ENCODE peak calls at places on chromosomes 13 and 19, in four cellular contexts. R is esophagus squamous epithelium, P is stomach, F is lower lobe of right lung. K is an unnamed sample.

GRCh38 chr19:13262450-13262849 is 112.2 kb downstream of the IER2 start:
- DNase-seq in R (no peak), P (no peak), F (no peak), K (no peak)

GRCh38 chr13:35953537-35954206 is 177.5 kb downstream of the DCLK1 start:
- DNase-seq in R (no peak), P (peak), F (peak), K (no peak)

GRCh38 chr13:35260316-35260715 is 216.2 kb downstream of the MAB21L1 start:
- DNase-seq in R (no peak), P (no peak), F (no peak), K (no peak)

GRCh38 chr13:26991508-26992181 is 180.0 kb downstream of the USP12 start:
- DNase-seq in R (no peak), P (peak), F (no peak), K (no peak)

GRCh38 chr13:101343128-101343787 is 73.0 kb downstream of the NALCN start:
- DNase-seq in R (no peak), P (no peak), F (no peak), K (no peak)

GRCh38 chr19:827710-828321 is at the start of gene AZU1:
- DNase-seq in R (no peak), P (peak), F (no peak), K (peak)

GRCh38 chr19:4375620-4376228 is 24.6 kb downstream of the SH3GL1 start:
- DNase-seq in R (no peak), P (no peak), F (no peak), K (no peak)

GRCh38 chr13:99908129-99908805 is 63.3 kb downstream of the ZIC5 start:
- DNase-seq in R (no peak), P (peak), F (no peak), K (no peak)

GRCh38 chr13:30355405-30355741 is 48.0 kb upstream of the KATNAL1 start:
- DNase-seq in R (no peak), P (peak), F (peak), K (no peak)

GRCh38 chr13:40069173-40070044 is 413.9 kb downstream of the COG6 start:
- DNase-seq in R (no peak), P (peak), F (peak), K (no peak)

GRCh38 chr13:49810825-49811526 is 18.5 kb upstream of the KPNA3 start:
- DNase-seq in R (no peak), P (no peak), F (no peak), K (no peak)

GRCh38 chr19:18730885-18731513 is 47.5 kb downstream of the CRTC1 start:
- DNase-seq in R (no peak), P (no peak), F (no peak), K (no peak)

GRCh38 chr13:28329395-28330158 is 165.4 kb downstream of the FLT1 start:
- DNase-seq in R (no peak), P (no peak), F (peak), K (no peak)

GRCh38 chr19:3343619-3344502 is 22.5 kb upstream of the NFIC start:
- DNase-seq in R (no peak), P (peak), F (peak), K (peak)

GRCh38 chr19:48403606-48404005 is 10.1 kb downstream of the GRIN2D start:
- DNase-seq in R (no peak), P (no peak), F (no peak), K (no peak)

GRCh38 chr13:95245072-95245471 is 56.2 kb downstream of the ABCC4 start:
- DNase-seq in R (no peak), P (no peak), F (no peak), K (no peak)

GRCh38 chr13:39536906-39537305 is 66.1 kb downstream of the LHFPL6 start:
- DNase-seq in R (no peak), P (no peak), F (no peak), K (no peak)

GRCh38 chr13:73059460-73060250 is 850 bp downstream of the KLF5 start:
- DNase-seq in R (no peak), P (peak), F (peak), K (no peak)

GRCh38 chr13:72953391-72953960 is 105.3 kb upstream of the KLF5 start:
- DNase-seq in R (no peak), P (peak), F (peak), K (no peak)

GRCh38 chr13:52195052-52195837 is 35.8 kb upstream of the NEK3 start:
- DNase-seq in R (peak), P (peak), F (peak), K (peak)

GRCh38 chr19:33245948-33246728 is 20.5 kb upstream of the SLC7A10 start:
- DNase-seq in R (no peak), P (no peak), F (peak), K (no peak)

GRCh38 chr13:80189889-80190597 is 150.9 kb downstream of the SPRY2 start:
- DNase-seq in R (no peak), P (no peak), F (no peak), K (no peak)

GRCh38 chr19:39474139-39474620 is 6.5 kb upstream of the TIMM50 start:
- DNase-seq in R (no peak), P (peak), F (peak), K (no peak)

GRCh38 chr13:110713981-110714797 is 689 bp downstream of the ING1 start:
- DNase-seq in R (no peak), P (peak), F (peak), K (peak)

GRCh38 chr19:35206379-35206778 is 22.2 kb downstream of the FAM187B start:
- DNase-seq in R (no peak), P (no peak), F (no peak), K (no peak)

GRCh38 chr13:65064967-65065366 is 2165.2 kb downstream of the PCDH9 start:
- DNase-seq in R (no peak), P (no peak), F (no peak), K (no peak)

GRCh38 chr13:37023871-37024270 is 23.3 kb downstream of the EXOSC8 start:
- DNase-seq in R (no peak), P (no peak), F (no peak), K (no peak)

GRCh38 chr19:1265611-1266115 is 3.5 kb upstream of the CIRBP start:
- DNase-seq in R (no peak), P (no peak), F (peak), K (no peak)

GRCh38 chr13:99385940-99386339 is 78.7 kb upstream of the GPR183 start:
- DNase-seq in R (no peak), P (no peak), F (no peak), K (no peak)

GRCh38 chr13:39012608-39013007 is 22.0 kb upstream of the STOML3 start:
- DNase-seq in R (no peak), P (no peak), F (no peak), K (no peak)

GRCh38 chr19:3095375-3096191 is 1.4 kb downstream of the GNA11 start:
- DNase-seq in R (no peak), P (no peak), F (no peak), K (no peak)

GRCh38 chr13:25659091-25659502 is 287.3 kb downstream of the ATP8A2 start:
- DNase-seq in R (no peak), P (peak), F (no peak), K (no peak)

GRCh38 chr19:38918526-38918925 is 6.5 kb upstream of the CCER2 start:
- DNase-seq in R (no peak), P (no peak), F (no peak), K (no peak)

GRCh38 chr13:94431569-94431968 is 47.9 kb downstream of the DCT start:
- DNase-seq in R (no peak), P (no peak), F (no peak), K (no peak)

GRCh38 chr13:75485286-75486062 is 3.5 kb upstream of the TBC1D4 start:
- DNase-seq in R (no peak), P (no peak), F (no peak), K (no peak)

GRCh38 chr13:78649997-78650724 is 8.8 kb downstream of the OBI1 start:
- DNase-seq in R (no peak), P (no peak), F (no peak), K (no peak)

GRCh38 chr13:78652651-78653050 is 6.3 kb downstream of the OBI1 start:
- DNase-seq in R (no peak), P (no peak), F (no peak), K (no peak)

GRCh38 chr13:78655007-78655406 is 3.9 kb downstream of the OBI1 start:
- DNase-seq in R (no peak), P (no peak), F (no peak), K (no peak)

GRCh38 chr13:78655906-78656305 is 3.0 kb downstream of the OBI1 start:
- DNase-seq in R (no peak), P (no peak), F (no peak), K (no peak)

GRCh38 chr13:78650725-78651083 is 8.3 kb downstream of the OBI1 start:
- DNase-seq in R (no peak), P (no peak), F (no peak), K (no peak)
- H3K4me3 ChIP-seq in R (no peak), P (no peak), F (no peak), K (no peak)

GRCh38 chr19:8391274-8392016 is 1.3 kb downstream of the RAB11B start:
- DNase-seq in R (no peak), P (peak), F (peak), K (no peak)
- H3K4me3 ChIP-seq in R (peak), P (peak), F (peak), K (peak)

DNA sequence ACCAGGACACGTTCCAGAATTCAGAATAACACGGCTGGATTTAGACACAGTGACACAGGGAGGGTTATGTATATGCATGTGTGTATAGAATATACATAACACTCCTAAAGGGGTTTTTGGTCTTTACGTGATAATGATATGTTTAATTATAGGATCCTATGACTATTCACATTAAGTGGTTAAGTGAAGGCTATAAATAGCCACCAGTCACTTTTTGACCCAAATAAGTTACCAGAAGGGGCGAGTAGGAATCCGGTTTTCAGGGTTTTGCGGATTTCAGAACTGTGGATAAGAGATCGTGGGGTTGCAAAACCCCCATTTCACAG is 6.9 kb downstream of the ANGPTL6 start:
- DNase-seq in R (no peak), P (no peak), F (no peak), K (no peak)
- H3K4me3 ChIP-seq in R (peak), P (peak), F (peak), K (peak)

GRCh38 chr13:62510906-62511655 is 1095.4 kb upstream of the PCDH20 start:
- DNase-seq in R (no peak), P (no peak), F (no peak), K (no peak)
- H3K4me3 ChIP-seq in R (no peak), P (no peak), F (no peak), K (no peak)

GRCh38 chr13:78190296-78190695 is 271.7 kb upstream of the EDNRB start:
- DNase-seq in R (no peak), P (no peak), F (no peak), K (no peak)
- H3K4me3 ChIP-seq in R (no peak), P (no peak), F (no peak), K (no peak)